ENCODE peak calls at places on chromosomes 6 and 20, in six cellular contexts. J is MM.1S, P is upper lobe of right lung, S is Peyer's patch, B is adrenal gland, R is mucosa of descending colon. M is an unnamed sample. For H3K36me3, the result is how much of the 10 kb centered on the place peaks cover.

GRCh38 chr6:30955367-30956042 is 14.7 kb downstream of the MUCL3 start:
- DNase-seq in J (peak), P (peak), S (peak), B (peak), R (peak), M (peak)

GRCh38 chr6:74731204-74731603 is 474.6 kb downstream of the COL12A1 start:
- DNase-seq in J (no peak), P (no peak), S (no peak), B (no peak), R (no peak), M (no peak)

GRCh38 chr6:56046576-56046975 is 171.2 kb upstream of the BMP5 start:
- DNase-seq in J (no peak), P (peak), S (no peak), B (no peak), R (peak), M (no peak)

GRCh38 chr6:167031082-167031709 is 32.0 kb downstream of the CEP43 start:
- DNase-seq in J (no peak), P (no peak), S (no peak), B (no peak), R (no peak), M (peak)

GRCh38 chr6:17705778-17706579 is 746 bp downstream of the NUP153 start:
- DNase-seq in J (peak), P (peak), S (no peak), B (peak), R (peak), M (peak)

GRCh38 chr6:141618180-141618581 is 514.5 kb upstream of the GJE1 start:
- DNase-seq in J (no peak), P (peak), S (no peak), B (no peak), R (peak), M (no peak)

GRCh38 chr6:113980937-113981554 is 10.1 kb upstream of the HDAC2 start:
- DNase-seq in J (peak), P (no peak), S (no peak), B (no peak), R (no peak), M (peak)

GRCh38 chr6:113211185-113211584 is 646.0 kb upstream of the MARCKS start:
- DNase-seq in J (no peak), P (no peak), S (no peak), B (no peak), R (no peak), M (no peak)

GRCh38 chr6:109690373-109690739 is 646 bp downstream of the AK9 start:
- DNase-seq in J (peak), P (peak), S (peak), B (peak), R (peak), M (peak)

GRCh38 chr6:18567380-18567779 is 180.2 kb downstream of the RNF144B start:
- DNase-seq in J (no peak), P (no peak), S (no peak), B (no peak), R (no peak), M (no peak)

GRCh38 chr6:81981812-81982211 is 229.3 kb upstream of the TENT5A start:
- DNase-seq in J (peak), P (no peak), S (no peak), B (no peak), R (no peak), M (no peak)

GRCh38 chr6:7730852-7731251 is 5.0 kb downstream of the BMP6 start:
- DNase-seq in J (no peak), P (no peak), S (no peak), B (no peak), R (no peak), M (no peak)

GRCh38 chr20:18679020-18679419 is 91.2 kb downstream of the DTD1 start:
- DNase-seq in J (peak), P (no peak), S (no peak), B (no peak), R (no peak), M (peak)

GRCh38 chr6:37109714-37110454 is 60.1 kb upstream of the PIM1 start:
- DNase-seq in J (no peak), P (no peak), S (no peak), B (no peak), R (no peak), M (peak)

GRCh38 chr20:48850257-48850656 is 22.5 kb upstream of the PREX1 start:
- DNase-seq in J (no peak), P (no peak), S (no peak), B (no peak), R (no peak), M (no peak)

GRCh38 chr20:38435555-38435939 is 419 bp upstream of the SNHG17 start:
- DNase-seq in J (no peak), P (no peak), S (no peak), B (no peak), R (no peak), M (no peak)

GRCh38 chr6:53869964-53870363 is 75.2 kb downstream of the LRRC1 start:
- DNase-seq in J (no peak), P (no peak), S (no peak), B (no peak), R (no peak), M (no peak)

GRCh38 chr6:148907573-148907972 is 160.7 kb downstream of the UST start:
- DNase-seq in J (no peak), P (no peak), S (no peak), B (no peak), R (no peak), M (no peak)

GRCh38 chr6:89321571-89321970 is 6.5 kb upstream of the GABRR2 start:
- DNase-seq in J (peak), P (no peak), S (no peak), B (no peak), R (no peak), M (peak)

GRCh38 chr6:156517090-156517489 is 260.1 kb upstream of the ARID1B start:
- DNase-seq in J (no peak), P (no peak), S (no peak), B (no peak), R (no peak), M (no peak)

GRCh38 chr20:561437-562231 is 18.0 kb upstream of the CSNK2A1 start:
- DNase-seq in J (peak), P (no peak), S (peak), B (peak), R (no peak), M (peak)

GRCh38 chr6:31116661-31117385 is 2.2 kb downstream of the PSORS1C1 start:
- DNase-seq in J (no peak), P (no peak), S (peak), B (no peak), R (no peak), M (no peak)

GRCh38 chr6:97674802-97675201 is 391.8 kb upstream of the MMS22L start:
- DNase-seq in J (no peak), P (no peak), S (no peak), B (no peak), R (no peak), M (no peak)

GRCh38 chr6:16799279-16800193 is 38.3 kb upstream of the ATXN1 start:
- DNase-seq in J (no peak), P (no peak), S (no peak), B (no peak), R (no peak), M (no peak)

GRCh38 chr6:53717571-53717970 is 52.0 kb upstream of the KLHL31 start:
- DNase-seq in J (no peak), P (no peak), S (no peak), B (no peak), R (no peak), M (peak)

GRCh38 chr20:10970109-10970508 is 296.3 kb upstream of the JAG1 start:
- DNase-seq in J (no peak), P (no peak), S (no peak), B (no peak), R (no peak), M (peak)

GRCh38 chr6:36235862-36236261 is 34.0 kb upstream of the PNPLA1 start:
- DNase-seq in J (no peak), P (no peak), S (no peak), B (no peak), R (no peak), M (no peak)

GRCh38 chr6:19837511-19838441 is 606 bp downstream of the ID4 start:
- DNase-seq in J (no peak), P (peak), S (peak), B (no peak), R (peak), M (peak)

GRCh38 chr6:422423-423061 is 31.0 kb downstream of the IRF4 start:
- DNase-seq in J (no peak), P (no peak), S (no peak), B (peak), R (no peak), M (peak)

GRCh38 chr6:33407132-33407718 is 3.6 kb upstream of the PHF1 start:
- DNase-seq in J (no peak), P (no peak), S (peak), B (no peak), R (no peak), M (no peak)

GRCh38 chr6:133961831-133962230 is 8.8 kb downstream of the TBPL1 start:
- DNase-seq in J (no peak), P (no peak), S (no peak), B (no peak), R (no peak), M (no peak)

GRCh38 chr20:22058746-22059145 is 353.3 kb downstream of the PAX1 start:
- DNase-seq in J (no peak), P (no peak), S (no peak), B (no peak), R (no peak), M (no peak)
- H3K36me3 ChIP-seq in J (under half), P (under half), S (under half), B (under half), R (under half), M (under half)

DNA sequence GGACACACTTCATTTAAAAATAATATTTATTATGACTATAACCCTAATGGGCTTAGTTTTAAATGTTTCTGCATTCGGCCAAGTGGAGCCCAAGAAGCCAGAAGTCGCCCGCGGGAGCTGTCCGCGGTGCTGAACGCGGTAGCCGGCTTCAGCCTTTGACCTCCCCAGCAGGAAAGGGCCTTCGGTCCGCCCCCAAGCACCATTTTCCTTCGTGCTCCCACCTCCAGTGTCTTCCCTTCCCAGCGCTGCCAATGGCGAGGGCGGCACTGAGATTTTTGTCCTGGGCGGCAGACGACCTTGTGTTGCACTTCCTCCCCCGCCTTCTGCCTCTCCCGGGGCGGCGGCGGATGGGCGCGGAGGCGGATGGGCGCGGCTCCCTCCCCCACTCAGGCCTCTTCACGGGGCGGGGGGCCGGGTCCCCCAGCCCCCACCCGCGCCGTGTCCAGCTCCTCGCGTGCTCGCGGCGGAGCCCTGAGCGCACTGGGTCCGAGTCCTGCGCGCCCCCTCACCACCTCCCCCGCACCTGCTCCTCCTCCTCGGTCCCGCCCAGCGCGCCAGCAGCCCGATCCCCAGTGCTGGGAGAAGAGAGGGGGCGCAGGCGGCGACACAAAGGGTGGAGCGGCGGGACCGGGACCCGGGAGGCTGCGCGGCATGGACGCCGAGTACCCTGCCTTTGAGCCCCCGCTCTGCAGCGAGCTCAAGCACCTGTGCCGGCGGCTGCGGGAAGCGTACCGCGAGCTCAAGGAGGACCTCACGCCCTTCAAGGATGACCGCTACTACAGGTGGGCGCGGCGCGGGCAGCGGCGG is 23.6 kb upstream of the TMEM181 start:
- DNase-seq in J (peak), P (peak), S (peak), B (peak), R (peak), M (peak)
- H3K4me3 ChIP-seq in J (no peak), P (peak), S (peak), B (peak), R (peak), M (peak)

GRCh38 chr6:42969431-42969830 is 8.9 kb downstream of the GNMT start:
- DNase-seq in J (no peak), P (no peak), S (no peak), B (no peak), R (no peak), M (no peak)

GRCh38 chr6:42968783-42969182 is 8.2 kb downstream of the GNMT start:
- DNase-seq in J (no peak), P (no peak), S (no peak), B (no peak), R (no peak), M (no peak)

GRCh38 chr6:42968126-42968701 is 7.7 kb downstream of the GNMT start:
- DNase-seq in J (no peak), P (no peak), S (no peak), B (no peak), R (no peak), M (no peak)

GRCh38 chr6:42970859-42971612 is 7.9 kb downstream of the PEX6 start:
- DNase-seq in J (no peak), P (no peak), S (no peak), B (no peak), R (no peak), M (no peak)

DNA sequence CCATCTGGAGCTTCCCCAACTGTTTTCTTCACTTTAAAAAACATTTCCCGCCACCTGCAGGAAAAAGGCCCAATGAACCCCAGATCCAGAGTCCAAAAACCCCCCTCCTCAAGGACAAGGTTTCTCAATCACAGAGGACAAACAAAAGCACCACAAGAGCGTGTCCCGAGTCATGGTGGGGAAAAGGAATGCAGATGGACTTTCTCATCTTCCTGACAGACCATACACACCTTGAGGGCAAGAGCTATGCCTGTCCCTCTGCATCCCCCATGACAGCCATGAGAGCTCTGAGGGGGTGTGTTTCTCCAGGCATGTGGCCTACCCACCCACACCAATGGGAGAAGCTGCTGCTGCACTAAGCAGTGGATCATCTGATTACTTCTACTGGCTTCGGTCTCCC is 9.0 kb downstream of the PEX6 start:
- DNase-seq in J (no peak), P (no peak), S (no peak), B (no peak), R (no peak), M (no peak)
- H3K36me3 ChIP-seq in J (under half), P (under half), S (under half), B (under half), R (under half), M (under half)

DNA sequence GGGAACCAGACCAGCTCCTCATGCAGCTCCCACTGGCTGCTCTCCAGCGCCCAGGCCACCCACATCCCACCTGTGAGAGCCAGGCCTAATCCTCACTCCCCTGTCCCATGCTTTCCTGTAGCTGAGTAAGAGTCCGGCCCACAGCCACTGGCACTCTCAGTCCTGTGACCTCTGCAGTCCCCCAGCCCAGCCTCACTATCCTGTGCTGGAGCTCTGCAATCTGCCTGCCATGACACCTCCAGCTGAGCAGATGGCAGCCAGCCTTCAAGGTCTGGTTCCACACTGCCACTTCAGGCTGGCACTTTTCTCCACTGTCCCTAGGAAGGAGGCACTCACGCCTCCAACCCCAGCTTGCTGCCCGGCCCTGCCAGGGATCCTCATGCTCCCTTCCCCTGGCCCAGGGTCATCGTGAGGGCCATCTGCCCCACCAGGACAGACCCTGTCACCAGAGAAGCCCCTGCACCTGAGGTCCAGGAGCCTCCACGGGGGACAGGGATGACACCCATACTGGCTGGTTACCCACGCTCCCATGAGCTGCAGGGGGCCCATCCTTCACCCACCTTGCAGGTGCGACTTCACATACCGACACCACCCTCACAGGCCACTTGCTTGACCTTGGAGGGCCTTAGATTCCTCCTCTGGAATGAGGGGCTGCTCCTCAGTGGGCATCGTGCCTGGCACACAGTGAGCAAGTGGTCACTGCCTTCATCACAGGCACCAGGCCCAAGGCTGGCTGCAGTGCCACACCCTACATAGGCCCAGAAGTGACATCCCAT is 100.1 kb downstream of the ASXL1 start:
- DNase-seq in J (no peak), P (no peak), S (no peak), B (no peak), R (no peak), M (no peak)
- H3K4me3 ChIP-seq in J (no peak), P (no peak), S (no peak), B (no peak), R (no peak), M (no peak)

GRCh38 chr20:50095476-50096078 is 17.4 kb downstream of the UBE2V1 start:
- DNase-seq in J (no peak), P (no peak), S (no peak), B (no peak), R (no peak), M (peak)

GRCh38 chr20:50094522-50094921 is 18.4 kb downstream of the UBE2V1 start:
- DNase-seq in J (no peak), P (no peak), S (no peak), B (no peak), R (no peak), M (no peak)

GRCh38 chr20:50098259-50098658 is 14.7 kb downstream of the UBE2V1 start:
- DNase-seq in J (no peak), P (no peak), S (no peak), B (no peak), R (no peak), M (no peak)

GRCh38 chr20:50099121-50099520 is 13.8 kb downstream of the UBE2V1 start:
- DNase-seq in J (no peak), P (no peak), S (no peak), B (no peak), R (no peak), M (no peak)

DNA sequence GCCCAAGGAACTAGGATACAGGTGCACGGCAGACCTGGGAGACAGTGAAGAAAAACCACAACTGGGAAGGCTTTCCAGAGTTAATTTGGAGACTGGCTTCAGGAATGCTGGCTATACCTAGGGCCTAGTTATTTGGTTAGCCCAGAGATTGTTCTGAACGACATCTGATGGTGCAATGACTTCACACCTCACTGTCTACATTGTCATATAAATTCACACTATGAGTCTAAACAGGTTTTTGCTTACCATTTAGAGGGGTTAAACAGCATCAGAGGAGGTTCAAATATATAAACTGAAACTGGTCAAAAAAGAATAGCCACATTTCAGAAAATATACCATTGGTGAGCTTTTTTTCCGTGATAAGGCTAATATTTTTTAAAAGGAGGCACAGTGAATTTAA is 16.7 kb downstream of the UBE2V1 start:
- DNase-seq in J (no peak), P (no peak), S (no peak), B (no peak), R (no peak), M (no peak)
- H3K36me3 ChIP-seq in J (under half), P (under half), S (under half), B (under half), R (under half), M (under half)

DNA sequence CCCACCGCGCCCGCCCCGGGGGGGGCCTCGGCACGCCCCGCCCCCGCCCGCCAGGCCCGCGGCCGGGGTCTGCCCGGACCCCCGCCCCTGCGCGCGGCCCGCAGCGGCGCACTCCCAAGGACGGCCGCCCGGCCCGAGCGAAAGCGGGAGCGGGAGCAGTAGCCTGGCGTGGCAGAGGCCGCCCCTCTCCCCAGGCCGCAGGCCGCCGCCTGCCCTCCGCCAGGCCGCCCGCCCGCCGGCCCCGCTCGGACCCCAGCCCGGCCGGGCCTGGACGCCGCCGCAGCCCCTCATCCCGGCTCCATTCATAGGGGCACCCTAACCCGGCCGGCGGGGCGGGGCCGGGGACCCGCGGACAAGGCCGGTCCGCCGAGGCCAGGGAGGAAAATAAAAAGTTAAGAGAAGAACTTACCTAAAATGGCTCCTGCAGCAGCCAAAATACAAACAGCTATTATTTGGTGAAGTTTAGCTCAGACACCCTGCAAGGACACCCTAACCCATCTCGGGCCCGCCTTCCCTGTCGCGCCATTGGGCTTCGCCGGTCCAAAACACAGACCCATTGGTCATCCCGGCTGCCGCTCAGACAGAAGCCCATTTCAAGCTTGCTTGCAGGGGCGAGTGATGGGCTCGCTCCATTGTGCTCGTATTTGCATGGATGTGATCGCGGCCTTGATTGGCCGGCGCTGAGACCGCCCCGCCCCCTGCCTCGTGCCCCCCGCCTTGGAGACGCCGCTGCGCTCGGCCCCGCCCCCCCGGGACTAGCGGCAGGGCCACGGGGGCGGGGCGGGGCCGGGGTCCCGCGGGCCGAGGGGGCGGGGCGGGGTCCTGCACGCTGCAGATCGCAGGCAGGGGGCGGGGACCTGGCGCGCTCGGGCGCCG is at the start of gene CHD6:
- DNase-seq in J (peak), P (peak), S (peak), B (peak), R (peak), M (peak)
- H3K4me3 ChIP-seq in J (peak), P (peak), S (peak), B (peak), R (peak), M (peak)